ENCODE peak calls at places on chromosomes 11 and 22, in five cellular contexts. V, Q, B, J and L are unnamed samples.
A peak's percentile ranks its signal among the peaks of the same experiment; 100 is the strongest.

GRCh38 chr22:41366323-41367014 is 15.3 kb upstream of the TEF start:
- DNase-seq in V (no peak), Q (no peak), B (no peak), J (no peak), L (no peak)

GRCh38 chr11:70158201-70158600 is 44.9 kb upstream of the FADD start:
- DNase-seq in V (no peak), Q (no peak), B (no peak), J (no peak), L (peak; percentile 14)

GRCh38 chr11:68315581-68315920 is 3.2 kb downstream of the LRP5 start:
- DNase-seq in V (no peak), Q (peak; percentile 70), B (no peak), J (no peak), L (no peak)

GRCh38 chr22:32590556-32590955 is 115.9 kb downstream of the FBXO7 start:
- DNase-seq in V (no peak), Q (no peak), B (no peak), J (no peak), L (peak; percentile 4)

GRCh38 chr11:76291576-76292526 is 85.5 kb upstream of the WNT11 start:
- DNase-seq in V (peak; percentile 33), Q (no peak), B (no peak), J (no peak), L (no peak)

GRCh38 chr11:120510406-120511115 is 987 bp upstream of the GRIK4 start:
- DNase-seq in V (no peak), Q (no peak), B (no peak), J (no peak), L (no peak)

GRCh38 chr22:50677493-50678217 is 5.0 kb downstream of the SHANK3 start:
- DNase-seq in V (no peak), Q (no peak), B (no peak), J (no peak), L (no peak)

GRCh38 chr11:76551400-76551799 is 106.6 kb downstream of the EMSY start:
- DNase-seq in V (no peak), Q (no peak), B (no peak), J (no peak), L (peak; percentile 15)

GRCh38 chr11:60987577-60988277 is 16.2 kb downstream of the CD6 start:
- DNase-seq in V (no peak), Q (no peak), B (no peak), J (no peak), L (no peak)

GRCh38 chr11:87324817-87325489 is 287.2 kb downstream of the TMEM135 start:
- DNase-seq in V (no peak), Q (no peak), B (no peak), J (no peak), L (no peak)

GRCh38 chr11:412641-413119 is 2.1 kb downstream of the SIGIRR start:
- DNase-seq in V (no peak), Q (no peak), B (no peak), J (no peak), L (no peak)

GRCh38 chr22:24157783-24158170 is 23.5 kb upstream of the SUSD2 start:
- DNase-seq in V (no peak), Q (no peak), B (no peak), J (no peak), L (no peak)

GRCh38 chr11:12673601-12673923 is 659 bp upstream of the TEAD1 start:
- DNase-seq in V (no peak), Q (no peak), B (no peak), J (no peak), L (no peak)

GRCh38 chr11:19164230-19164855 is 37.4 kb downstream of the CSRP3 start:
- DNase-seq in V (peak; percentile 51), Q (no peak), B (no peak), J (no peak), L (no peak)

GRCh38 chr22:29503811-29504372 is 23.9 kb downstream of the NEFH start:
- DNase-seq in V (no peak), Q (peak; percentile 36), B (no peak), J (peak; percentile 58), L (peak; percentile 82)

GRCh38 chr11:114257621-114258558 is 38.3 kb upstream of the NNMT start:
- DNase-seq in V (no peak), Q (no peak), B (no peak), J (no peak), L (peak; percentile 25)

GRCh38 chr11:107716884-107717532 is 5.2 kb upstream of the SLN start:
- DNase-seq in V (no peak), Q (no peak), B (no peak), J (no peak), L (peak; percentile 31)

GRCh38 chr22:24329453-24329852 is 58.8 kb downstream of the SPECC1L start:
- DNase-seq in V (no peak), Q (no peak), B (no peak), J (no peak), L (no peak)

GRCh38 chr11:117857734-117858369 is 18.6 kb downstream of the FXYD6 start:
- DNase-seq in V (no peak), Q (no peak), B (no peak), J (no peak), L (no peak)

GRCh38 chr11:27696112-27696511 is 4.1 kb downstream of the BDNF start:
- DNase-seq in V (no peak), Q (no peak), B (no peak), J (no peak), L (no peak)

GRCh38 chr11:59186130-59186594 is 14.2 kb downstream of the DTX4 start:
- DNase-seq in V (no peak), Q (peak; percentile 92), B (peak; percentile 71), J (peak; percentile 82), L (no peak)

GRCh38 chr22:43992331-43992821 is 31.7 kb upstream of the PARVB start:
- DNase-seq in V (no peak), Q (no peak), B (no peak), J (no peak), L (peak; percentile 68)

GRCh38 chr22:30224161-30224857 is 22.2 kb downstream of the LIF start:
- DNase-seq in V (no peak), Q (no peak), B (no peak), J (no peak), L (peak; percentile 43)

GRCh38 chr11:90241414-90241813 is 18.6 kb upstream of the CHORDC1 start:
- DNase-seq in V (peak; percentile 37), Q (no peak), B (no peak), J (no peak), L (no peak)

GRCh38 chr22:35021166-35021565 is 44.8 kb upstream of the ISX start:
- DNase-seq in V (peak; percentile 54), Q (peak; percentile 82), B (no peak), J (no peak), L (no peak)

GRCh38 chr11:12331239-12331874 is 46.0 kb upstream of the PARVA start:
- DNase-seq in V (peak; percentile 91), Q (peak; percentile 92), B (peak; percentile 15), J (peak; percentile 87), L (peak; percentile 86)

GRCh38 chr11:5226732-5227327 is at the start of gene HBB:
- DNase-seq in V (no peak), Q (no peak), B (no peak), J (no peak), L (no peak)

GRCh38 chr22:44003776-44004460 is 20.2 kb upstream of the PARVB start:
- DNase-seq in V (no peak), Q (no peak), B (no peak), J (no peak), L (no peak)

GRCh38 chr11:76233196-76233921 is 27.1 kb upstream of the WNT11 start:
- DNase-seq in V (no peak), Q (no peak), B (no peak), J (no peak), L (no peak)

GRCh38 chr11:83033972-83034672 is 37.6 kb downstream of the RAB30 start:
- DNase-seq in V (peak; percentile 32), Q (peak; percentile 59), B (no peak), J (peak; percentile 19), L (peak; percentile 88)

GRCh38 chr22:22508274-22509176 is at the start of gene ZNF280B:
- DNase-seq in V (peak; percentile 79), Q (peak; percentile 81), B (peak; percentile 84), J (peak; percentile 67), L (peak; percentile 87)

GRCh38 chr11:47004595-47005033 is 68.1 kb downstream of the CSTPP1 start:
- DNase-seq in V (no peak), Q (peak; percentile 67), B (no peak), J (peak; percentile 85), L (peak; percentile 98)

GRCh38 chr11:134503104-134503503 is 91.1 kb upstream of the B3GAT1 start:
- DNase-seq in V (no peak), Q (no peak), B (no peak), J (no peak), L (no peak)

GRCh38 chr11:32395127-32395526 is 40.2 kb downstream of the WT1 start:
- DNase-seq in V (no peak), Q (no peak), B (no peak), J (no peak), L (no peak)

GRCh38 chr11:105937738-105938137 is 84.3 kb downstream of the MSANTD4 start:
- DNase-seq in V (no peak), Q (no peak), B (no peak), J (no peak), L (peak; percentile 75)

GRCh38 chr11:67996622-67997459 is 7.1 kb downstream of the UNC93B1 start:
- DNase-seq in V (peak; percentile 12), Q (peak; percentile 95), B (no peak), J (peak; percentile 90), L (no peak)

GRCh38 chr11:60124802-60125432 is 36.5 kb downstream of the MS4A2 start:
- DNase-seq in V (no peak), Q (no peak), B (no peak), J (no peak), L (no peak)

GRCh38 chr22:27537481-27537891 is 264.1 kb downstream of the MN1 start:
- DNase-seq in V (no peak), Q (no peak), B (no peak), J (no peak), L (no peak)

GRCh38 chr11:78163828-78164227 is 24.4 kb upstream of the ALG8 start:
- DNase-seq in V (no peak), Q (no peak), B (no peak), J (no peak), L (no peak)